ENCODE peak calls at places on chromosome 9, in nine cellular contexts. I is Caki2; P is IMR-90; K is stimulated activated CD4-positive, alpha-beta T cell treated with anti-CD3 and anti-CD28 coated beads, TNF-alpha, amount 100 ng/mL, for 24 hours; R is tibial nerve; V is PC-3; A is ureter; Z is astrocyte of the spinal cord; J is midbrain. H is an unnamed sample.

GRCh38 chr9:81885586-81885985 is 42.6 kb upstream of the SPATA31D4 start:
- DNase-seq in I (no peak), P (no peak), K (no peak), R (no peak), V (no peak), A (peak), Z (no peak), J (peak), H (peak)

GRCh38 chr9:130768265-130768664 is 66.8 kb upstream of the ABL1 start:
- DNase-seq in I (no peak), P (peak), K (no peak), R (no peak), V (no peak), A (no peak), Z (no peak), J (peak), H (no peak)

GRCh38 chr9:133996531-133997520 is 4.7 kb upstream of the VAV2 start:
- DNase-seq in I (no peak), P (no peak), K (no peak), R (no peak), V (no peak), A (no peak), Z (no peak), J (no peak), H (no peak)

GRCh38 chr9:126700903-126701819 is 87.4 kb downstream of the LMX1B start:
- DNase-seq in I (no peak), P (no peak), K (no peak), R (no peak), V (no peak), A (no peak), Z (no peak), J (no peak), H (no peak)

GRCh38 chr9:117365438-117365837 is 49.4 kb downstream of the ASTN2 start:
- DNase-seq in I (no peak), P (no peak), K (no peak), R (no peak), V (no peak), A (no peak), Z (no peak), J (no peak), H (no peak)

GRCh38 chr9:97812247-97812543 is 40.8 kb upstream of the FOXE1 start:
- DNase-seq in I (no peak), P (no peak), K (no peak), R (no peak), V (no peak), A (no peak), Z (no peak), J (no peak), H (no peak)

GRCh38 chr9:89247431-89248370 is 63.3 kb upstream of the CKS2 start:
- DNase-seq in I (no peak), P (peak), K (no peak), R (no peak), V (peak), A (no peak), Z (peak), J (no peak), H (no peak)

GRCh38 chr9:116336133-116336862 is 182.7 kb downstream of the PAPPA start:
- DNase-seq in I (no peak), P (peak), K (no peak), R (no peak), V (no peak), A (no peak), Z (no peak), J (no peak), H (no peak)

GRCh38 chr9:129328357-129329103 is 150.5 kb upstream of the IER5L start:
- DNase-seq in I (no peak), P (no peak), K (no peak), R (no peak), V (no peak), A (no peak), Z (no peak), J (no peak), H (no peak)

GRCh38 chr9:13088734-13089427 is 190.6 kb downstream of the MPDZ start:
- DNase-seq in I (peak), P (peak), K (no peak), R (no peak), V (peak), A (no peak), Z (peak), J (peak), H (peak)

GRCh38 chr9:136259517-136259813 is 13.9 kb upstream of the QSOX2 start:
- DNase-seq in I (no peak), P (no peak), K (no peak), R (no peak), V (no peak), A (no peak), Z (no peak), J (no peak), H (no peak)

GRCh38 chr9:7286101-7286500 is 513.5 kb downstream of the DMAC1 start:
- DNase-seq in I (no peak), P (no peak), K (no peak), R (no peak), V (no peak), A (no peak), Z (no peak), J (no peak), H (no peak)

GRCh38 chr9:134171316-134172197 is 7.2 kb upstream of the RNU6ATAC start:
- DNase-seq in I (no peak), P (peak), K (no peak), R (peak), V (no peak), A (no peak), Z (peak), J (no peak), H (no peak)

GRCh38 chr9:134173127-134174072 is 9.0 kb upstream of the RNU6ATAC start:
- DNase-seq in I (no peak), P (no peak), K (no peak), R (no peak), V (no peak), A (no peak), Z (no peak), J (no peak), H (no peak)

GRCh38 chr9:123753011-123753410 is 176.9 kb downstream of the DENND1A start:
- DNase-seq in I (peak), P (no peak), K (no peak), R (no peak), V (no peak), A (no peak), Z (no peak), J (no peak), H (no peak)

GRCh38 chr9:111356567-111357244 is 26.7 kb upstream of the OR2K2 start:
- DNase-seq in I (peak), P (peak), K (no peak), R (no peak), V (peak), A (no peak), Z (peak), J (no peak), H (no peak)

GRCh38 chr9:18605763-18606162 is 131.8 kb downstream of the ADAMTSL1 start:
- DNase-seq in I (no peak), P (peak), K (no peak), R (peak), V (no peak), A (no peak), Z (peak), J (no peak), H (no peak)

GRCh38 chr9:68507796-68508145 is 32.9 kb downstream of the TMEM252 start:
- DNase-seq in I (no peak), P (no peak), K (no peak), R (no peak), V (no peak), A (no peak), Z (no peak), J (no peak), H (no peak)

GRCh38 chr9:95005276-95006141 is 279.0 kb downstream of the AOPEP start:
- DNase-seq in I (peak), P (no peak), K (no peak), R (no peak), V (peak), A (no peak), Z (peak), J (no peak), H (no peak)

GRCh38 chr9:132478353-132478752 is 68.3 kb downstream of the CFAP77 start:
- DNase-seq in I (no peak), P (no peak), K (no peak), R (no peak), V (no peak), A (no peak), Z (no peak), J (no peak), H (no peak)

GRCh38 chr9:135342206-135343130 is 137.1 kb upstream of the PPP1R26 start:
- DNase-seq in I (no peak), P (no peak), K (no peak), R (no peak), V (no peak), A (no peak), Z (no peak), J (no peak), H (no peak)

GRCh38 chr9:37678789-37679273 is 28.1 kb downstream of the FRMPD1 start:
- DNase-seq in I (no peak), P (no peak), K (no peak), R (no peak), V (no peak), A (no peak), Z (no peak), J (no peak), H (no peak)

GRCh38 chr9:27548055-27548741 is 18.6 kb upstream of the MOB3B start:
- DNase-seq in I (peak), P (peak), K (no peak), R (no peak), V (peak), A (no peak), Z (peak), J (peak), H (peak)

GRCh38 chr9:130069048-130069447 is 15.3 kb downstream of the GPR107 start:
- DNase-seq in I (no peak), P (no peak), K (no peak), R (no peak), V (no peak), A (no peak), Z (no peak), J (no peak), H (no peak)

GRCh38 chr9:86965627-86966395 is 18.5 kb upstream of the GAS1 start:
- DNase-seq in I (no peak), P (peak), K (no peak), R (no peak), V (no peak), A (no peak), Z (no peak), J (no peak), H (no peak)

GRCh38 chr9:20225841-20226240 is 396.5 kb downstream of the MLLT3 start:
- DNase-seq in I (no peak), P (no peak), K (no peak), R (no peak), V (no peak), A (no peak), Z (no peak), J (no peak), H (no peak)

GRCh38 chr9:110599468-110599867 is 19.9 kb upstream of the SVEP1 start:
- DNase-seq in I (no peak), P (peak), K (no peak), R (no peak), V (no peak), A (no peak), Z (no peak), J (no peak), H (no peak)

GRCh38 chr9:135307314-135307713 is 172.3 kb upstream of the PPP1R26 start:
- DNase-seq in I (no peak), P (no peak), K (no peak), R (no peak), V (no peak), A (peak), Z (no peak), J (no peak), H (no peak)

GRCh38 chr9:122463828-122464632 is 13.7 kb downstream of the OR1J1 start:
- DNase-seq in I (peak), P (no peak), K (no peak), R (no peak), V (peak), A (no peak), Z (no peak), J (no peak), H (no peak)

GRCh38 chr9:125272697-125273096 is 11.1 kb downstream of the GAPVD1 start:
- DNase-seq in I (no peak), P (peak), K (no peak), R (no peak), V (peak), A (no peak), Z (no peak), J (no peak), H (peak)

GRCh38 chr9:129398101-129398795 is 220.2 kb upstream of the IER5L start:
- DNase-seq in I (no peak), P (no peak), K (no peak), R (no peak), V (no peak), A (no peak), Z (no peak), J (no peak), H (no peak)

GRCh38 chr9:99677281-99677680 is 144.4 kb upstream of the NR4A3 start:
- DNase-seq in I (peak), P (peak), K (no peak), R (no peak), V (peak), A (no peak), Z (peak), J (no peak), H (no peak)

GRCh38 chr9:22054076-22054475 is 45.0 kb upstream of the CDKN2B start:
- DNase-seq in I (no peak), P (peak), K (no peak), R (no peak), V (no peak), A (no peak), Z (no peak), J (no peak), H (no peak)

GRCh38 chr9:89592963-89593775 is 11.6 kb upstream of the GADD45G start:
- DNase-seq in I (peak), P (peak), K (no peak), R (no peak), V (peak), A (peak), Z (peak), J (no peak), H (no peak)

GRCh38 chr9:108885643-108886348 is 23.7 kb downstream of the ACTL7A start:
- DNase-seq in I (peak), P (peak), K (peak), R (no peak), V (peak), A (no peak), Z (peak), J (no peak), H (no peak)

GRCh38 chr9:93084471-93084881 is 11.5 kb upstream of the CARD19 start:
- DNase-seq in I (no peak), P (no peak), K (no peak), R (no peak), V (no peak), A (peak), Z (no peak), J (no peak), H (no peak)

GRCh38 chr9:113579270-113580040 is 115.9 kb downstream of the RGS3 start:
- DNase-seq in I (no peak), P (peak), K (no peak), R (peak), V (no peak), A (no peak), Z (peak), J (no peak), H (peak)

GRCh38 chr9:69324549-69325401 is at the start of gene ENTREP1:
- DNase-seq in I (peak), P (no peak), K (no peak), R (no peak), V (peak), A (peak), Z (peak), J (peak), H (peak)